ENCODE peak calls at places on chromosomes 5 and 9, in five cellular contexts. T is body of pancreas, Z is GM12878, F is endothelial cell of umbilical vein, S is sigmoid colon. C is an unnamed sample.
A peak's percentile ranks its signal among the peaks of the same experiment; 100 is the strongest.

GRCh38 chr5:173556142-173557028 is 60.1 kb downstream of the BOD1 start:
- DNase-seq in T (no peak), Z (no peak), F (no peak), S (no peak), C (no peak)

GRCh38 chr5:175797521-175798038 is 73.8 kb upstream of the CPLX2 start:
- DNase-seq in T (no peak), Z (no peak), F (no peak), S (no peak), C (no peak)

GRCh38 chr5:59093329-59093728 is 510.5 kb downstream of the RAB3C start:
- DNase-seq in T (no peak), Z (no peak), F (no peak), S (no peak), C (no peak)

GRCh38 chr5:180153991-180154390 is 55.0 kb downstream of the RASGEF1C start:
- DNase-seq in T (no peak), Z (no peak), F (no peak), S (peak; percentile 30), C (peak; percentile 66)

GRCh38 chr5:160938532-160938931 is 86.5 kb upstream of the ATP10B start:
- DNase-seq in T (peak; percentile 81), Z (no peak), F (no peak), S (no peak), C (no peak)

GRCh38 chr9:115008536-115008935 is 78.1 kb upstream of the TNFSF8 start:
- DNase-seq in T (no peak), Z (no peak), F (no peak), S (no peak), C (no peak)

GRCh38 chr5:88287302-88287701 is 18.7 kb upstream of the TMEM161B start:
- DNase-seq in T (no peak), Z (no peak), F (no peak), S (no peak), C (no peak)

GRCh38 chr9:22079873-22080341 is 70.8 kb upstream of the CDKN2B start:
- DNase-seq in T (no peak), Z (peak; percentile 40), F (no peak), S (peak; percentile 74), C (no peak)

GRCh38 chr5:126369995-126370731 is 53.0 kb upstream of the GRAMD2B start:
- DNase-seq in T (no peak), Z (no peak), F (no peak), S (no peak), C (no peak)

GRCh38 chr5:177429248-177430045 is 3.0 kb downstream of the GRK6 start:
- DNase-seq in T (peak; percentile 24), Z (peak; percentile 72), F (no peak), S (peak; percentile 86), C (no peak)
- TF ChIP-seq POLR2A in T (no peak), Z (no peak), F (no peak), S (no peak), C (no peak)

DNA sequence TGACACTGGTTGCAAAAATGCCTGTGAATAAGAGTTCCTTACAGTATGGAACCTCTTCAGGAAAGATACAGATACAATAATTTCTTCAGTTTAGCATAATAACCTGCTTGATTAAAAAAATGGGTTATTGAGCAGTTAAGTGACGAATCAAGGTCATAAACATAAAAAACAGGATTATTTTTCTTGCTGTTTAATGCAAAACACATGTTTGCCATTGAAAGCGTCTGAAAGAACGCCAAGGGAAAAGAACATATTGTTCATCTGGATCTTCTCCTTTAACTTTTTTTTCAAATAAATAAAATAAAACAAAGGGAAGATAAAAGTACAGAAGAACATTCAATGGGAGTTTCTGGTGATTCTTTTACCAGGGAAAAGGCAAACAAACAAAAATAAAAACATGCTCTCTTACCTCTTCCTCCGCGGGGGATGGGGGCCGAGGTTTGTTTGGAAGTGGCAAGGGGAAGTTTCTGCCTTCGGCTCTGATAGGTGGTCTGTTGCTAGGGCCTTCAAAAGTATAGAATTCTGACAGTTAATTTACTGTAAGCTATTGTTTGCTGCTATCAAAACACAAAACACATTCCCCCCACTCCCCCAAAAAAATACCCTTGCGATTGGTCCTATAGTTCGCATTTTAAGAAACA is 20.0 kb downstream of the C5orf58 start:
- DNase-seq in T (no peak), Z (no peak), F (no peak), S (no peak), C (peak; percentile 31)
- H3K4me3 ChIP-seq in T (no peak overlapping the region), Z (no peak overlapping the region), F (no peak overlapping the region), S (no peak overlapping the region), C (no peak overlapping the region)

DNA sequence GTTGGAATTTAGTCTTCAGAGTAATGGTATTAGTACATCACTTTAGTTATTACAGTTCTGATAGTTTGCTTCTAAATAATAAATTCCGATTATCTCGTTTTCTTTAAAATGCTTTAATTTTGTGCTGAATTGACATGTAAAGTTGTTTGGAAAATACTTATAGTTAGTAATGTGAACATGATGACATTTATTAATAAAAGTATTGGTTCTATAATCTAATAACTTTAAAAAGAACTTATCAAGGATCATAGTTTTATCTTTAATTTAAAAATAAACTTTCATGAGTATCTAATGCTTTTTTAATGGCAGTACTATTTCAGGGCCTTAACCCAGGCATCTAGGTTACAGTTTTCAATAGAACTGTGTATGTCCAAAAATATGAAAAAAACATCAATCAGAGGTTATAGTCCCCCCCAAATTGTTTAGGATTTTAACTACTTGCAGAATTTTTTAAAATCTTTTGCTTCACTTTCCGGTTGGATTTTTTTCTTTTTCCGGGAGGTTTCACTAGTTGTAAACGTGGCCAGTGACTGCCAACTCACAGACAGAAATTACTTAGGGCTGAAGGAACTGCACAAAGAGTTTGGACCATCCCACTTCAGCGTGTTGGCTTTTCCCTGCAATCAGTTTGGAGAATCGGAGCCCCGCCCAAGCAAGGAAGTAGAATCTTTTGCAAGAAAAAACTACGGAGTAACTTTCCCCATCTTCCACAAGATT is 680 bp downstream of the GPX8 start:
- DNase-seq in T (peak; percentile 42), Z (no peak), F (peak; percentile 94), S (peak; percentile 86), C (peak; percentile 93)
- TF ChIP-seq POLR2A in T (peak; percentile 34), Z (no peak), F (peak; percentile 90), S (no peak), C (no peak)

DNA sequence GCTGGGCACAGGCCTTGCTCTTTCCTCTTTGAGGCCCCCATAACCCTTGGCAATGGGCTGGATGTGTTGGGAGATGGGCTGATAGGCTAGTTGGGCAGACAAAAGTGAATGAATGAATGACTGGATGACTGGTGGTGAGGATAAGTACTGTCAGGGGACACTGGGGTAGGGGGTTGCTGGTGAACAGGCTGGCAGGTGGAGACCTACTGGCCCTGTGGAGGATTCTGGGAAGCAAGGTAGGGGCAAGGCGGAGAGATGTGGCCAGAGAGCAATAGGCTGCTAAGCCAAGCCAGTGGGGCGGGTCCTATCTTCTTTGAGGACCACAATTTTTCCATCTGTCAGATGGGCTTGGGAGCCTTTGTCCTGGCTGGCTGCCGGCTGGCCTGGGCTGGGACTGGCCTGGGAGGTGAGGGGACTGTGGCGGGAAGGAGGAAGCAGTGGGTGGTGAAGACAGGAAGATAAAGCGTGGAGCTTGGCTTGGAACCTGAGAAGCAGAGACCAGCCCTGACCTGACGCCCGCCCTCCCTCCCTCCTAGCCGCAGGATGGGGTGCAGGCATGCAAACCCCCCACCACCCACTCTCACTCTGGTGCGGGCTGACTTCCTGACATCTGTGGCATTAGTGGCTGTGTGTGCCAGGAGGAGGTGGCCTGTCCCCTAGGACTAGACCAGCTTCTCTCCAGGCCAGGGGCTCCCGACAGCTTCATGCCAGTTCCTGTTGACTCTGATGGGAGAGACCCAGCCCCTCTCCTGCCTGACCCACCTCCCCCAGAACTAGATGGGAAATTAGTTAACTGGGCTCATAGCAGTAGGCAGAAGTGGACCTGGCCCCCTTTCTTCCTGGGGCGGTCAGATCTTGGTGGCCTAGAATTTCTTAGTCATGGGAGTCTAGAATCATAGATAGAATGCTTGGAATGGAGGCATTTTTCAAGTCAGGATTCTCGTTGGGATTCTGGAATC is 9.5 kb downstream of the CXXC5 start:
- DNase-seq in T (no peak), Z (no peak), F (no peak), S (no peak), C (no peak)
- H3K4me3 ChIP-seq in T (no peak overlapping the region), Z (peak overlapping the region; percentile 64), F (no peak overlapping the region), S (no peak overlapping the region), C (no peak overlapping the region)